ENCODE peak calls at places on chromosomes 6 and 20, in six cellular contexts. P is GM12892, V is HepG2, Q is K562, W is H1, L is GM12878. U is an unnamed sample.

GRCh38 chr20:10247440-10247839 is 28.8 kb downstream of the SNAP25 start:
- DNase-seq in P (no peak), Q (no peak), W (no peak), L (no peak), V (no peak), U (no peak)

GRCh38 chr20:39146394-39146793 is 184.2 kb downstream of the DHX35 start:
- DNase-seq in P (no peak), L (no peak), Q (no peak), W (no peak), V (no peak), U (no peak)

GRCh38 chr6:56374841-56375369 is 127.5 kb upstream of the COL21A1 start:
- DNase-seq in V (no peak), Q (no peak), L (no peak), W (no peak), P (no peak), U (no peak)

GRCh38 chr6:21615504-21615903 is 22.0 kb downstream of the SOX4 start:
- DNase-seq in V (no peak), W (no peak), L (no peak), P (no peak), Q (no peak), U (no peak)

GRCh38 chr6:151004415-151005024 is 139.0 kb downstream of the MTHFD1L start:
- DNase-seq in P (no peak), W (no peak), V (peak), Q (no peak), L (no peak), U (no peak)

GRCh38 chr6:7777062-7777461 is 51.2 kb downstream of the BMP6 start:
- DNase-seq in P (no peak), L (no peak), W (no peak), Q (no peak), V (peak), U (no peak)

GRCh38 chr6:152673233-152673632 is 24.5 kb upstream of the MYCT1 start:
- DNase-seq in W (no peak), Q (no peak), L (no peak), V (no peak), P (no peak), U (no peak)

GRCh38 chr6:142262231-142262630 is 39.6 kb upstream of the ADGRG6 start:
- DNase-seq in Q (no peak), W (no peak), L (no peak), V (no peak), P (no peak), U (no peak)

GRCh38 chr6:134758616-134759015 is 191.3 kb downstream of the ALDH8A1 start:
- DNase-seq in W (no peak), V (no peak), P (no peak), L (no peak), Q (no peak), U (no peak)

GRCh38 chr6:43517503-43518357 is 841 bp downstream of the POLR1C start:
- DNase-seq in W (no peak), Q (no peak), V (no peak), L (no peak), P (no peak), U (no peak)

GRCh38 chr20:37770908-37771307 is 77.1 kb downstream of the CTNNBL1 start:
- DNase-seq in V (no peak), P (no peak), Q (no peak), L (no peak), W (no peak), U (no peak)

GRCh38 chr6:10587694-10588392 is 66.7 kb downstream of the GCNT2 start:
- DNase-seq in P (no peak), V (no peak), L (no peak), Q (peak), W (no peak), U (no peak)
- TF ChIP-seq TAF1 in P (no peak), V (no peak), L (no peak), Q (no peak), W (no peak), U (no peak)

GRCh38 chr6:89028774-89029173 is 51.8 kb upstream of the PNRC1 start:
- DNase-seq in W (no peak), L (no peak), P (no peak), V (no peak), Q (no peak), U (no peak)

GRCh38 chr6:89032599-89032998 is 48.0 kb upstream of the PNRC1 start:
- DNase-seq in V (no peak), Q (no peak), P (no peak), W (no peak), L (no peak), U (no peak)

GRCh38 chr6:89037156-89037900 is 43.2 kb upstream of the PNRC1 start:
- DNase-seq in W (no peak), P (no peak), Q (no peak), L (no peak), V (no peak), U (no peak)

GRCh38 chr6:89035252-89036106 is 45.1 kb upstream of the PNRC1 start:
- DNase-seq in L (no peak), Q (peak), P (no peak), V (peak), W (no peak), U (no peak)

DNA sequence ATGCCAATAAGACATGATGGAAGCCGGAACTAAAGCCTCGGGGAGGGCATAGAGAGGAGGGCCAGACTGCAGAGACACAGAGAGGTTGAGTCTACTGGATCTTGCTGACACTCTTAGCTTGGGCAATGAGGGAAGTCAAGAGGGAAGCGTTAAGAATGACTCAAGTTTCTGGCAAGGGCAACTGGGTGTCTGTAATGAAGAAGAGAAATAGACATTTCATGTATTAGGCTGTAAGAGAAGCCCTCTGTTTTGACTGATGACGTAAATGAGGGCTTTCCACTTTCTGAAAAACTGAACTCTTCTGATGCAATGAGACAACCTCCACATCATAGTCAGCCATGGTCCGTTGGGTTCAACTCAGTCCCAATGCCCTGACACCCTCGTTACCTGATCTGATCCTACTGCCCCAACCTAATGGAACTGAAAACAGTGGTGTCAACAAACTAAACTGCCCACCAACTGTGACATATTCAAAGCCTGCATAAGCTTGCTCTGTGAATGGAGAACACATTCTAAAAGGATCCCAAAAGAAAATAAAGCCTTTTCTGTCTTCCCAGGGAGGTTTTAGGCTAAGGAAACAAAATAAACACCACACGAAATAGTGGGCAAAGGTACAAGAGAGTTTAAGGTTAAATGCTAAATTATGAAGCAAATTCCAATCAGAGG is 45.8 kb upstream of the PNRC1 start:
- DNase-seq in W (no peak), L (no peak), Q (no peak), V (peak), P (no peak), U (no peak)
- TF ChIP-seq POLR2AphosphoS5 in W (no peak), L (no peak), Q (no peak), V (no peak), P (no peak), U (no peak)

GRCh38 chr6:31834367-31834703 is 6.8 kb downstream of the HSPA1B start:
- DNase-seq in P (peak), Q (peak), L (peak), V (peak), W (peak), U (peak)
- TF ChIP-seq POLR2A in P (no peak), Q (no peak), L (no peak), V (no peak), W (no peak), U (no peak)

DNA sequence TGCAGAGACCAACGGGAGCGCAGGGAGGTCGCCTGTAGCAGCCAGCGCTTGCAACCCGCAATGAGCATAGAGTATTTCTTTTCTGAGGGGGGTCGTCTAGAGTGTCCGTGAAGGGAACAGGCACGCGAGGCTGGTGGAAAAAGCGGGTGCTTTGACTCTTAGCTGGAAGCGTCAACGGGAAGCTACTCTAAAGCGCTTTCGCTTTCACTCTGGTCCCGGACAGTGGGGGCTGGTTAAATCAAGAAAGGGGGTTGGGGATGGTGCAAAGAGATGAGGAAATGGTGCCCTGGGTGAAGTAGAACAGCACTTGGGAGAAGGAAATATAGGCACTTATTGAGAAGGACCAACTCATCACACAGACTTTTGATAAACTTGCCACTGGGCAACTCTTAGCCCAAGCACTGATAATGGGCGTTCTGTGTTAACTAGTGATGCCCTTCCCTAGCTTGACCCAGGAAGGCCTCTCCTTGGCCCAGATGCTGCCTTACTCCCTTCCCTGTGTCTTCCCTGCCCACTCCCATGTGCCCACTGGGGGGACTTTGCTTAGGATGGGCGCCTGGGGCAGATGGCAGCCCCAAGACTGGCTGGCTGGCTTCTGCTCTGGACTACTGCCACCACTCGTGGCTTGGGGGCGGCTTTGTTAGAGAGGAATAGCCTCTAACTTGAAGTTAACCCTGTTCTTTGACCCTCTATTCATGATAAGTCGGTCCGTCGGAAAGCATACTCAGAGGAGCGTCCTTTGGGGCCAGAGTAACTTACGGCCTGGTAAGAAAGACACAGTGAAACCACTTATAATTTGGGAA is 585 bp downstream of the PSMB9 start:
- DNase-seq in L (no peak), W (no peak), Q (peak), V (no peak), P (peak), U (peak)
- TF ChIP-seq TAF1 in L (no peak), W (no peak), Q (no peak), V (no peak), P (peak), U (no peak)